ENCODE peak calls at places on chromosome 5, in five cellular contexts. O is K562, P is mesendoderm, A is trophoblast cell, S is GM23248. G is an unnamed sample. For H3K79me2, the result is how much of the 10 kb centered on the place peaks cover.

GRCh38 chr5:128572546-128573339 is 34.7 kb upstream of the FBN2 start:
- DNase-seq in O (no peak), P (no peak), A (peak), S (peak), G (peak)

GRCh38 chr5:146680846-146681585 is 165.0 kb upstream of the GPR151 start:
- DNase-seq in O (no peak), P (no peak), A (peak), S (peak), G (no peak)

GRCh38 chr5:75823811-75824210 is 106.6 kb upstream of the POC5 start:
- DNase-seq in O (no peak), P (no peak), A (no peak), S (no peak), G (no peak)

GRCh38 chr5:150584561-150585335 is 55.7 kb upstream of the SYNPO start:
- DNase-seq in O (no peak), P (no peak), A (no peak), S (no peak), G (no peak)

GRCh38 chr5:31611002-31611401 is 27.9 kb upstream of the PDZD2 start:
- DNase-seq in O (no peak), P (no peak), A (no peak), S (no peak), G (no peak)

GRCh38 chr5:16568875-16569580 is 47.8 kb downstream of the RETREG1 start:
- DNase-seq in O (no peak), P (no peak), A (peak), S (no peak), G (no peak)

GRCh38 chr5:96214442-96215197 is 218.4 kb downstream of the PCSK1 start:
- DNase-seq in O (no peak), P (no peak), A (no peak), S (no peak), G (no peak)

GRCh38 chr5:138947780-138948179 is 72.6 kb upstream of the LRRTM2 start:
- DNase-seq in O (no peak), P (no peak), A (no peak), S (no peak), G (no peak)

GRCh38 chr5:90932052-90932699 is 373.6 kb downstream of the ADGRV1 start:
- DNase-seq in O (peak), P (peak), A (peak), S (peak), G (peak)

GRCh38 chr5:155418960-155419579 is 405.5 kb downstream of the KIF4B start:
- DNase-seq in O (no peak), P (peak), A (peak), S (no peak), G (no peak)

GRCh38 chr5:131671994-131672655 is 37.1 kb upstream of the RAPGEF6 start:
- DNase-seq in O (peak), P (peak), A (peak), S (peak), G (peak)

GRCh38 chr5:102286465-102286864 is 9.6 kb downstream of the SLCO4C1 start:
- DNase-seq in O (no peak), P (no peak), A (peak), S (no peak), G (no peak)

GRCh38 chr5:53291528-53291927 is 182.0 kb upstream of the MOCS2 start:
- DNase-seq in O (no peak), P (no peak), A (peak), S (peak), G (no peak)

GRCh38 chr5:151772029-151772867 is 494 bp downstream of the G3BP1 start:
- DNase-seq in O (no peak), P (peak), A (peak), S (peak), G (no peak)

GRCh38 chr5:132254321-132254977 is 3.0 kb upstream of the PDLIM4 start:
- DNase-seq in O (no peak), P (no peak), A (no peak), S (no peak), G (no peak)

GRCh38 chr5:83516962-83517750 is 45.6 kb downstream of the VCAN start:
- DNase-seq in O (no peak), P (no peak), A (peak), S (peak), G (peak)

GRCh38 chr5:172364773-172365172 is 81.2 kb upstream of the UBTD2 start:
- DNase-seq in O (no peak), P (no peak), A (no peak), S (peak), G (no peak)

GRCh38 chr5:68478306-68479091 is 262.9 kb downstream of the PIK3R1 start:
- DNase-seq in O (no peak), P (no peak), A (peak), S (peak), G (no peak)

GRCh38 chr5:105677291-105677690 is 1993.4 kb downstream of the EFNA5 start:
- DNase-seq in O (no peak), P (no peak), A (no peak), S (no peak), G (no peak)

GRCh38 chr5:115179959-115180709 is 10.4 kb upstream of the TRIM36 start:
- DNase-seq in O (no peak), P (peak), A (peak), S (peak), G (peak)

GRCh38 chr5:172854958-172855357 is 20.9 kb downstream of the ERGIC1 start:
- DNase-seq in O (no peak), P (no peak), A (no peak), S (no peak), G (no peak)

GRCh38 chr5:153147891-153148623 is 342.4 kb upstream of the GRIA1 start:
- DNase-seq in O (peak), P (peak), A (peak), S (peak), G (peak)

GRCh38 chr5:181028032-181028819 is 11.8 kb upstream of the BTNL9 start:
- DNase-seq in O (peak), P (peak), A (no peak), S (no peak), G (no peak)

GRCh38 chr5:91058575-91058974 is 324.5 kb downstream of the ARRDC3 start:
- DNase-seq in O (no peak), P (no peak), A (peak), S (no peak), G (peak)

GRCh38 chr5:61327761-61328753 is 4.0 kb upstream of the ZSWIM6 start:
- DNase-seq in O (peak), P (peak), A (no peak), S (peak), G (peak)

GRCh38 chr5:32027093-32027716 is 146.9 kb downstream of the GOLPH3 start:
- DNase-seq in O (no peak), P (peak), A (no peak), S (peak), G (no peak)

GRCh38 chr5:81768960-81769452 is 18.1 kb upstream of the SSBP2 start:
- DNase-seq in O (no peak), P (no peak), A (peak), S (peak), G (peak)

GRCh38 chr5:95962475-95962773 is 773 bp upstream of the ELL2 start:
- DNase-seq in O (no peak), P (no peak), A (no peak), S (no peak), G (no peak)

GRCh38 chr5:168477060-168477459 is 9.2 kb upstream of the RARS1 start:
- DNase-seq in O (peak), P (peak), A (no peak), S (peak), G (no peak)

GRCh38 chr5:14929293-14930065 is 57.9 kb upstream of the ANKH start:
- DNase-seq in O (no peak), P (no peak), A (peak), S (no peak), G (no peak)

GRCh38 chr5:162497455-162497854 is 429.9 kb downstream of the GABRG2 start:
- DNase-seq in O (no peak), P (no peak), A (no peak), S (no peak), G (no peak)

GRCh38 chr5:16666861-16667481 is 50.2 kb upstream of the RETREG1 start:
- DNase-seq in O (no peak), P (peak), A (peak), S (peak), G (peak)

GRCh38 chr5:129379406-129379805 is 80.7 kb upstream of the ADAMTS19 start:
- DNase-seq in O (no peak), P (peak), A (no peak), S (no peak), G (peak)

GRCh38 chr5:83433891-83434290 is 37.7 kb upstream of the VCAN start:
- DNase-seq in O (no peak), P (no peak), A (no peak), S (peak), G (peak)

GRCh38 chr5:139462582-139463276 is at the start of gene ECSCR:
- DNase-seq in O (no peak), P (peak), A (no peak), S (no peak), G (no peak)

GRCh38 chr5:158484968-158485367 is 614.7 kb downstream of the EBF1 start:
- DNase-seq in O (peak), P (peak), A (no peak), S (no peak), G (no peak)

GRCh38 chr5:88256872-88257271 is 11.8 kb downstream of the TMEM161B start:
- DNase-seq in O (no peak), P (peak), A (peak), S (no peak), G (no peak)

GRCh38 chr5:32332361-32332760 is 19.6 kb upstream of the MTMR12 start:
- DNase-seq in O (no peak), P (no peak), A (no peak), S (no peak), G (no peak)

GRCh38 chr5:86665984-86666760 is 48.4 kb downstream of the COX7C start:
- DNase-seq in O (peak), P (no peak), A (no peak), S (no peak), G (no peak)

GRCh38 chr5:86664173-86664572 is 46.4 kb downstream of the COX7C start:
- DNase-seq in O (no peak), P (no peak), A (no peak), S (no peak), G (no peak)

GRCh38 chr5:86671536-86671935 is 53.8 kb downstream of the COX7C start:
- DNase-seq in O (no peak), P (no peak), A (peak), S (no peak), G (no peak)

GRCh38 chr5:86666981-86667380 is 49.2 kb downstream of the COX7C start:
- DNase-seq in O (no peak), P (no peak), A (no peak), S (no peak), G (no peak)
- H3K79me2 ChIP-seq in O (under half), P (under half), A (under half), S (under half), G (under half)

DNA sequence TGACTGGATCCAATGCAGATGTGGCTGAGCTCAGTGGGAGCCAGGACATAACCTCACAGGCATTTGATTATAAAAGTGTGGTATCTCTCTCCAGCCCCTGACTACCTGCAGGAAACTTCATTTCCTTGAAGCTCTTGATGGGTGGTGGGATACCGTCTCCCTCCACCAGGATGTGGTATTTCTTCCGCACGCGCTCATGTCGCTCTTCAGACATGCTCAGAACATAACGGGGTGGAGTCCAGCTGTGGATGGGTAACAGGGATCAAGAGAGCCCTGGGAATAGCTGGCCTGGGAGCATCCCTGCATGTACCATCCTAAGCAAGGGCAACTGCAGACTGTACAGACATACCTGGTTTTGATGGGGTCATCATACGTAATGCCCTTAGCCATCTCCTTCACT is 1.2 kb downstream of the DDX41 start:
- DNase-seq in O (no peak), P (no peak), A (no peak), S (no peak), G (no peak)
- H3K9ac ChIP-seq in O (peak), P (peak), A (no peak), S (peak), G (peak)

DNA sequence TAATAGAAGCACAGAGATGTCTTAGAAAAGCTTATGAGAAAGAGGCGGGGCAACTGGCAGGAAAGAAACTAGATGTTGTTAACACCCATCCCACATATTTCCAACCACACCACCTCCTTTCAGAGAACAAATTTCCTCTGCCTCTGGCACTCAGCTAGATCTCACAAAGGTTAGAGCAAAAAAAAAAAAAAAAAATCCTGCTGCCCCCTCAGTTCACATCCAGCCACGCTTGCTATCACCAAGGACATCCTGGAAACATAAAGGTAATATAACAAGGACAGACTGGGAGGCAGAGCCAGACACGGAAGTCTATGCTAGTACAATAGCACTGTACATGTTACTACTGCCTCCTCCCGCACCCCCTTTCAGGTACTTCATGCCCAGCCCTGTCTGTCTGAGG is 238.0 kb upstream of the PTGER4 start:
- DNase-seq in O (no peak), P (no peak), A (no peak), S (no peak), G (no peak)
- H3K4me3 ChIP-seq in O (no peak), P (no peak), A (no peak), S (no peak), G (no peak)

GRCh38 chr5:113692466-113693204 is 179.1 kb downstream of the YTHDC2 start:
- DNase-seq in O (no peak), P (peak), A (no peak), S (no peak), G (no peak)
- H3K79me2 ChIP-seq in O (under half), P (under half), A (under half), S (under half), G (under half)